ENCODE peak calls at places on chromosomes 1 and 21, in six cellular contexts. B, G, Y, T, K and L are unnamed samples.

GRCh38 chr1:235199441-235199840 is 38.4 kb upstream of the RBM34 start:
- DNase-seq in Y (no peak), G (no peak), B (no peak), T (peak), K (no peak), L (peak)

GRCh38 chr1:43564617-43565348 is 34.1 kb downstream of the PTPRF start:
- DNase-seq in Y (no peak), K (no peak), B (no peak), G (no peak), T (no peak), L (no peak)

GRCh38 chr1:244048566-244049141 is 2.4 kb upstream of the ZBTB18 start:
- DNase-seq in K (no peak), B (no peak), G (no peak), Y (no peak), T (no peak), L (peak)

GRCh38 chr1:200359610-200360163 is 50.1 kb downstream of the ZNF281 start:
- DNase-seq in K (no peak), G (no peak), Y (no peak), T (peak), B (no peak), L (no peak)

GRCh38 chr1:84940481-84940880 is 47.5 kb upstream of the LPAR3 start:
- DNase-seq in B (no peak), K (no peak), Y (no peak), T (no peak), G (no peak), L (no peak)

GRCh38 chr21:29279531-29279930 is 19.2 kb upstream of the BACH1 start:
- DNase-seq in T (no peak), K (no peak), B (no peak), Y (no peak), G (no peak), L (no peak)

GRCh38 chr1:14850563-14850962 is 252.1 kb downstream of the KAZN start:
- DNase-seq in B (no peak), G (no peak), Y (no peak), T (peak), K (no peak), L (peak)

GRCh38 chr1:2300851-2301606 is 72.9 kb downstream of the SKI start:
- DNase-seq in B (peak), Y (peak), K (no peak), G (no peak), T (no peak), L (peak)

GRCh38 chr1:23149110-23149509 is 19.5 kb downstream of the LUZP1 start:
- DNase-seq in K (no peak), B (no peak), Y (no peak), G (no peak), T (peak), L (no peak)

GRCh38 chr21:36120304-36120902 is 14.5 kb upstream of the CBR3 start:
- DNase-seq in G (no peak), B (peak), T (no peak), Y (no peak), K (peak), L (no peak)

GRCh38 chr1:151773698-151774097 is 10.4 kb upstream of the MRPL9 start:
- DNase-seq in T (no peak), Y (no peak), K (no peak), G (no peak), B (no peak), L (no peak)

GRCh38 chr1:91502138-91502881 is 1.7 kb downstream of the CDC7 start:
- DNase-seq in Y (no peak), G (no peak), K (no peak), T (no peak), B (no peak), L (peak)

GRCh38 chr1:77545970-77546369 is 136.5 kb downstream of the ZZZ3 start:
- DNase-seq in Y (no peak), K (no peak), T (no peak), B (no peak), G (no peak), L (no peak)

GRCh38 chr1:212433577-212434462 is 1.1 kb downstream of the NENF start:
- DNase-seq in G (no peak), Y (no peak), B (peak), K (peak), T (no peak), L (no peak)

GRCh38 chr1:217343907-217344306 is 287.0 kb downstream of the GPATCH2 start:
- DNase-seq in K (no peak), G (no peak), B (no peak), T (no peak), Y (no peak), L (no peak)

GRCh38 chr1:183953031-183953430 is 84.5 kb downstream of the COLGALT2 start:
- DNase-seq in T (no peak), K (no peak), Y (no peak), G (no peak), B (no peak), L (no peak)

GRCh38 chr1:10631811-10632481 is 157.2 kb downstream of the PEX14 start:
- DNase-seq in Y (no peak), K (peak), G (no peak), B (no peak), T (no peak), L (no peak)

GRCh38 chr1:156751724-156752481 is 428 bp upstream of the HDGF start:
- DNase-seq in Y (peak), G (peak), B (peak), K (peak), T (peak), L (peak)
- TF ChIP-seq POLR2A in Y (no peak), G (no peak), B (peak), K (no peak), T (peak), L (peak)

GRCh38 chr1:223020770-223021169 is 122.3 kb downstream of the TLR5 start:
- DNase-seq in B (no peak), Y (no peak), G (no peak), T (no peak), K (no peak), L (no peak)
- TF ChIP-seq POLR2A in B (no peak), Y (no peak), G (no peak), T (no peak), K (no peak), L (no peak)

GRCh38 chr1:1272341-1273151 is 1.1 kb downstream of the UBE2J2 start:
- DNase-seq in G (peak), T (no peak), K (peak), Y (no peak), B (no peak), L (no peak)
- TF ChIP-seq POLR2A in G (no peak), T (no peak), K (no peak), Y (no peak), B (no peak), L (no peak)

GRCh38 chr1:27253611-27254010 is 19.2 kb downstream of the WDTC1 start:
- DNase-seq in Y (no peak), B (no peak), K (no peak), T (no peak), G (no peak), L (no peak)
- TF ChIP-seq POLR2A in Y (no peak), B (no peak), K (no peak), T (no peak), G (no peak), L (no peak)

GRCh38 chr1:24413350-24414163 is at the start of gene STPG1:
- DNase-seq in G (peak), T (peak), B (peak), K (peak), Y (peak), L (peak)
- TF ChIP-seq POLR2A in G (no peak), T (peak), B (no peak), K (no peak), Y (no peak), L (peak)

DNA sequence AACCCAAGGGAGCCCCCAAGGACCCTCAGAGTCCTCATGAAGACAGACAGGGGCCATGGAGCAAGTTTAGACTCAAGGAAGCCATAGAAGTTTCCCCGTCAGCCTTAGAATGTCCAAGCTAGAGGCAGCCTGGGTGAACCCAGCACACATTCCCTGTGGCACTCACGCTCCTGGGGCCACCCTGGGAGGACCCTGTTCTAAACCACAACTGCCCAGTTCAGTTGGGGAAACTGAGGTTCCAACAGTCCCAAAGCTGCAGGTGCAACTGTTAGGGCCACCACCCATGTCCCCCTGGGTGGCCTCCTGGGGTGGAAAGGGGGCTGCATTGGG is 9.3 kb downstream of the WNT3A start:
- DNase-seq in K (no peak), Y (no peak), T (no peak), G (peak), B (peak), L (no peak)
- TF ChIP-seq POLR2A in K (no peak), Y (no peak), T (no peak), G (no peak), B (no peak), L (no peak)

DNA sequence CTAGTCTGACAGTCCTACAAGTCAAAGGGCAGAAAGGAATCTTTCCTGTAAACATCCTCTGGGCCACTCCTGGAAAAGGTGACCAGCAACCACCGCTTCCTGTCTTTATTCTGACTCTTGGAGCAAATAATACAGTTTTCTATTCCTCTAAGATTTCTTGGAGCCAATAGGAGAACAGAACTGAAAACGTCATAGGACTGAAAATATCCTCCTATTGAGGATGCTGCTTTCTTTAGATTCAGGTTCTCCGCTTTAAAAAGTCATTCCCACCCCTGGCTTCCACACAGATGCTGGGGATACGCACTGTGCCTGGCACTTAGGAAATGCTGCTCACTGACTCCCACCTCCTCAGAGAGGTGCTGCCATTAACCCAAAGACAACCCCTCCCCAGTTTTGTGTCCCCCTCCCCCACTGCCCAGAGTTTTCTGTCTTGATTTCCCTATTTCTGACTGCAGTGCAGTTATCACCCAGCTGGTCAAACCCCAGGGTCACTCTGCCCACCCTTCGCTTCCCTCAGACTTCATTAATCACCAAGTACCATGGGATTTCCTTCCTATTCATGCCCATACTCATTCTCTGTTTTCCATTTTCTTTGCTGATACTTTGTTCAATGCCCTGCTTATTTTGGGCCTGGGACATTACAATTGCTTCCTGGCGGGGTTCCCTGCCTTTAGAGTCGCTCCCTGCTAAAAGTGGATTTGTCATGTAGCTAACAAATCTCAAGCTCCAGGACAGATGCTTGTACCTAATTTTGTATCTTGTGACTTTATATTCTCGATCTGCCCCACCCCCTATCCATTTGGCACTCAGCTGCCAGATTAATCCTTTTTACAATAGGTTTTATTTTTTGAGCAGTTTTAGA is 82.2 kb upstream of the ARHGAP29 start:
- DNase-seq in G (no peak), B (no peak), K (no peak), T (no peak), Y (no peak), L (no peak)
- TF ChIP-seq POLR2A in G (no peak), B (no peak), K (no peak), T (no peak), Y (no peak), L (no peak)

DNA sequence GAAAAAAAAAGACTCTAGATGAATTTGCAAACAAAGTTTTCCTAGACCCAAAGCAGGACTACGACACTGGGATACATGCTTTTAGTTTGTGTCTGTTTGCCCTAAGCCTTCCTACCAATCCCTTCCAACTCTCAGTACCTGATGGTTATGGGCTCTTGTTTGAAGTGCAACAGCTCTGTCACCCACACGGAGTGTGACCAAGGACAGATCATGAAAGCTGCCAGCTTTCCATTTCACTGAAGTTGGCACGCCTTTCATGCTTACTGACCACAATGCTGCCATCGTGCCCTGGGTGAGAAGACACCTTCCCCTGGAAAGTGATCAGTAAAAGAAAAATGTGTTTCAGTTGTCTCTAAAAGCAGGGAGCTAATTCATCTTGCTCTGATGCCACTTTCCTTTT is 312.5 kb upstream of the PTBP2 start:
- DNase-seq in B (no peak), T (no peak), Y (no peak), G (no peak), K (no peak), L (no peak)
- TF ChIP-seq POLR2A in B (no peak), T (no peak), Y (no peak), G (no peak), K (no peak), L (no peak)

DNA sequence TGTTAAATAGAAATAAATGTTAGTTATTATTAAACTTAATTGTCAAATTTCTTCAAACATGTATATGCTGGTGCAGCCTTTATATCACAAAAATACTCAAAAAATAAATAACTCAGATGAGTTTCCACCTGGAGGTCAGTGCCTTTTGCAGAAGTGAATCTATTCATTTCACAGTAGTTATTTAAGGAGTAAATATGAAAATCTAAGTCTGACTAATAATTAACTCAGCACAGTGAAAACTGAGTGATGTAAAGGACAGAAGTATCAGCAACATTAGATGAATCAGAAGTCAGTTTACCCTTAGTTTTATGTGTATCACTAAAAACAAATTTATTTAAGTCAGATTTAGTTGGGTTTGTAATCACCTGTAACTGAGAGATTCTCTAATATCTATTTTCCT is 2135.4 kb downstream of the MRPL39 start:
- DNase-seq in K (no peak), G (no peak), Y (no peak), T (no peak), B (no peak), L (no peak)
- TF ChIP-seq POLR2A in K (no peak), G (no peak), Y (no peak), T (no peak), B (no peak), L (no peak)

GRCh38 chr1:45302505-45303331 is 24.0 kb upstream of the HPDL start:
- DNase-seq in B (no peak), Y (no peak), T (no peak), K (no peak), G (peak), L (no peak)
- TF ChIP-seq POLR2A in B (no peak), Y (no peak), T (no peak), K (no peak), G (no peak), L (no peak)